ENCODE peak calls at places on chromosomes 16 and 17, in six cellular contexts. Z, O, Q, F, C and R are unnamed samples.

GRCh38 chr17:75652934-75653549 is 13.9 kb downstream of the RECQL5 start:
- DNase-seq in F (no peak), Q (peak; percentile 43), O (no peak), C (peak; percentile 83), Z (no peak), R (no peak)

GRCh38 chr17:77011173-77012011 is 129.4 kb upstream of the SEC14L1 start:
- DNase-seq in Q (peak; percentile 70), C (peak; percentile 62), F (no peak), Z (no peak), O (no peak), R (no peak)

GRCh38 chr17:55273579-55274370 is 9.0 kb downstream of the HLF start:
- DNase-seq in O (no peak), Q (no peak), Z (no peak), C (no peak), F (peak; percentile 73), R (no peak)

GRCh38 chr16:86020971-86021370 is 122.0 kb downstream of the IRF8 start:
- DNase-seq in Q (no peak), O (no peak), F (no peak), C (no peak), Z (no peak), R (no peak)

GRCh38 chr17:82300707-82301270 is 16.6 kb downstream of the CD7 start:
- DNase-seq in C (peak; percentile 83), Z (no peak), F (peak; percentile 71), O (no peak), Q (peak; percentile 63), R (no peak)

GRCh38 chr17:61026818-61027217 is 349.2 kb downstream of the BCAS3 start:
- DNase-seq in Z (no peak), C (no peak), O (no peak), Q (no peak), F (no peak), R (no peak)

GRCh38 chr16:89827383-89828198 is 684 bp upstream of the SPIRE2 start:
- DNase-seq in F (peak; percentile 54), Q (peak; percentile 74), O (no peak), C (peak; percentile 58), Z (no peak), R (no peak)

GRCh38 chr17:31580331-31581021 is 189.0 kb downstream of the RAB11FIP4 start:
- DNase-seq in F (no peak), O (no peak), Q (peak; percentile 80), C (no peak), Z (no peak), R (peak; percentile 65)

GRCh38 chr17:50439008-50439407 is 13.0 kb downstream of the ACSF2 start:
- DNase-seq in Z (no peak), O (no peak), Q (no peak), C (no peak), F (no peak), R (no peak)

GRCh38 chr16:79758615-79759346 is 158.2 kb upstream of the MAF start:
- DNase-seq in Z (no peak), O (no peak), C (no peak), Q (no peak), F (no peak), R (no peak)

GRCh38 chr16:50712568-50712914 is 19.1 kb downstream of the NOD2 start:
- DNase-seq in Z (no peak), C (no peak), F (no peak), Q (peak; percentile 41), O (no peak), R (no peak)

GRCh38 chr17:81665205-81666091 is 957 bp downstream of the OXLD1 start:
- DNase-seq in O (no peak), Q (peak; percentile 18), Z (no peak), F (no peak), C (peak; percentile 35), R (peak; percentile 32)

GRCh38 chr17:63426041-63426916 is 19.8 kb downstream of the CYB561 start:
- DNase-seq in Z (no peak), Q (no peak), O (no peak), C (peak; percentile 32), F (no peak), R (no peak)

GRCh38 chr16:11799509-11800384 is 2.7 kb upstream of the ZC3H7A start:
- DNase-seq in Z (no peak), O (no peak), C (no peak), Q (no peak), F (no peak), R (no peak)

GRCh38 chr17:4786111-4786491 is at the start of gene VMO1:
- DNase-seq in F (peak; percentile 40), O (no peak), Z (no peak), Q (no peak), C (peak; percentile 56), R (no peak)

GRCh38 chr17:77839324-77840155 is 119.0 kb upstream of the TNRC6C start:
- DNase-seq in Q (peak; percentile 16), Z (no peak), F (no peak), O (no peak), C (no peak), R (no peak)

GRCh38 chr17:34755981-34756669 is 176.7 kb downstream of the TMEM132E start:
- DNase-seq in Z (no peak), F (no peak), Q (no peak), C (peak; percentile 33), O (no peak), R (no peak)

GRCh38 chr17:17952691-17953090 is 19.5 kb downstream of the TOM1L2 start:
- DNase-seq in C (peak; percentile 55), Q (no peak), F (no peak), Z (no peak), O (no peak), R (no peak)

GRCh38 chr17:82105882-82106696 is 8.1 kb upstream of the FASN start:
- DNase-seq in F (no peak), O (no peak), Q (peak; percentile 54), Z (no peak), C (peak; percentile 95), R (no peak)

GRCh38 chr16:80804451-80805383 is at the start of gene CDYL2:
- DNase-seq in Q (peak; percentile 31), C (peak; percentile 32), F (peak; percentile 44), Z (no peak), O (no peak), R (no peak)

GRCh38 chr17:40671282-40671681 is 6.3 kb upstream of the KRT222 start:
- DNase-seq in Q (no peak), F (no peak), O (no peak), C (no peak), Z (no peak), R (no peak)

GRCh38 chr17:63222655-63223054 is 223.5 kb downstream of the CYB561 start:
- DNase-seq in O (no peak), C (no peak), Z (no peak), Q (peak; percentile 25), F (no peak), R (no peak)

GRCh38 chr16:2511128-2511785 is 2.5 kb upstream of the ATP6V0C start:
- DNase-seq in O (peak; percentile 65), Z (no peak), C (peak; percentile 57), F (no peak), Q (peak; percentile 57), R (peak; percentile 92)

GRCh38 chr17:80089762-80090161 is 11.6 kb upstream of the GAA start:
- DNase-seq in O (no peak), Q (no peak), C (no peak), F (no peak), Z (no peak), R (no peak)

GRCh38 chr17:75812096-75813001 is 27.7 kb downstream of the UNK start:
- DNase-seq in Q (no peak), Z (no peak), F (no peak), O (no peak), C (peak; percentile 24), R (no peak)

GRCh38 chr17:30291571-30292489 is at the start of gene BLMH:
- DNase-seq in Q (peak; percentile 84), C (peak; percentile 85), F (peak; percentile 90), Z (peak; percentile 52), O (peak; percentile 46), R (peak; percentile 42)

GRCh38 chr16:595942-596735 is 6.3 kb downstream of the RAB40C start:
- DNase-seq in Z (no peak), C (no peak), F (no peak), O (no peak), Q (no peak), R (no peak)

GRCh38 chr16:27639588-27640276 is 89.8 kb downstream of the KATNIP start:
- DNase-seq in Z (no peak), C (peak; percentile 53), F (no peak), Q (peak; percentile 73), O (no peak), R (no peak)

GRCh38 chr17:61397086-61397842 is 2.4 kb upstream of the TBX2 start:
- DNase-seq in Z (no peak), F (no peak), O (no peak), Q (no peak), C (peak; percentile 75), R (no peak)

GRCh38 chr17:77591231-77591785 is 367.2 kb upstream of the TNRC6C start:
- DNase-seq in Q (no peak), C (peak; percentile 29), F (no peak), Z (no peak), O (no peak), R (no peak)

GRCh38 chr17:40284085-40284713 is 3.5 kb upstream of the CDC6 start:
- DNase-seq in Z (no peak), Q (peak; percentile 63), O (no peak), F (no peak), C (no peak), R (no peak)

GRCh38 chr16:61946019-61946418 is 90.2 kb downstream of the CDH8 start:
- DNase-seq in F (no peak), O (no peak), Q (no peak), Z (no peak), C (no peak), R (no peak)

GRCh38 chr16:61948414-61948813 is 87.8 kb downstream of the CDH8 start:
- DNase-seq in F (no peak), Q (no peak), O (no peak), C (no peak), Z (no peak), R (no peak)
- TF ChIP-seq CTCF in F (no peak), Q (no peak), O (no peak), C (no peak), Z (no peak), R (no peak)

GRCh38 chr16:88308441-88309173 is 74.2 kb upstream of the ZNF469 start:
- DNase-seq in Z (no peak), O (no peak), C (no peak), Q (no peak), F (no peak), R (no peak)
- TF ChIP-seq CTCF in Z (no peak), O (no peak), C (no peak), Q (no peak), F (no peak), R (no peak)

DNA sequence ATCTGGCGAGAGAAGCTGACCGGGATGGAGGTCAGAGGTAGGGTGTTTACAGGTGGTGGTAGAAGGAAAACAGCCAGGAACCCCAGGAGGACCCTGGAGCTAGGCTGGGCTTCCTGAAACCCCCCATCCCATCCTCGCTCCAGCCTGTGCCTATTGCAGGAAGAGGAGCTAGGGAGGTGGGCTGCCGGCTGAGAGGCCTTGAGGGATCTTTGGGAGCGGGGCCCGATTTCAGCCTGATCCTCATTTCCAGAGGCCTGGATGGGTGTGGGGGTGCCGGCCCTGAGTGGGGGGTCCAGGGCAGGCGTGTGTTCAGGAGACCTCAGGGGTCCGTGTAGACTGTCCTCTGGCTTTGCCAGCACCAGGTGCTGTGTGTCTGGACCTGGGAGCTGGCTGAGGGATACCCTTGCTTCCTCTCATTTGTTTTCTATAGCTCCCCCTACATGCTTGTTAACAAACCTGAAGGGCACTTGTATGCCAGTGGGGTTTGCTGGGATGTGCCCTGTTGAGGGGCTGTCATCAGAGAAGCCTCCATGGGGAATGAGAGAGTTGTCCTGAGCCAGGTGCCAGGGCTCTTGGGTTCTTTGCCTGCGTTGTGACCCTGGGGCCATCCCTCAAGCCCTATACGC is 18.9 kb upstream of the RAP1GAP2 start:
- DNase-seq in Z (no peak), F (no peak), O (no peak), C (peak; percentile 69), Q (no peak), R (no peak)
- TF ChIP-seq CTCF in Z (no peak), F (no peak), O (no peak), C (peak; percentile 37), Q (no peak), R (no peak)

GRCh38 chr17:36849871-36850348 is 87.4 kb upstream of the LHX1 start:
- DNase-seq in Q (peak; percentile 84), O (no peak), Z (no peak), C (no peak), F (no peak), R (no peak)
- TF ChIP-seq CTCF in Q (peak; percentile 27), O (no peak), Z (no peak), C (peak; percentile 44), F (no peak), R (no peak)